ENCODE peak calls at places on chromosome 15, in eight cellular contexts. One of them, this sample, is unnamed. For H3K4me1, the result is how much of the 10 kb centered on the place peaks cover.

GRCh38 chr15:77568960-77569646 is 63.6 kb downstream of the LINGO1 start:
- DNase-seq in IMR-90: peak
- DNase-seq in Peyer's patch: no peak
- DNase-seq in left ventricle myocardium inferior: no peak
- DNase-seq in HepG2: peak
- DNase-seq in psoas muscle: no peak
- DNase-seq in small intestine: peak
- DNase-seq in GM23338: peak
- DNase-seq in this sample: peak

GRCh38 chr15:74307827-74308642 is 59.4 kb downstream of the CYP11A1 start:
- DNase-seq in left ventricle myocardium inferior: no peak
- DNase-seq in GM23338: peak
- DNase-seq in HepG2: peak
- DNase-seq in small intestine: peak
- DNase-seq in IMR-90: peak
- DNase-seq in psoas muscle: no peak
- DNase-seq in Peyer's patch: no peak
- DNase-seq in this sample: no peak

GRCh38 chr15:87154771-87155170 is 1075.1 kb downstream of the AGBL1 start:
- DNase-seq in left ventricle myocardium inferior: no peak
- DNase-seq in small intestine: no peak
- DNase-seq in IMR-90: peak
- DNase-seq in Peyer's patch: no peak
- DNase-seq in HepG2: no peak
- DNase-seq in psoas muscle: no peak
- DNase-seq in GM23338: no peak
- DNase-seq in this sample: no peak

GRCh38 chr15:78831229-78832207 is 20.3 kb upstream of the ADAMTS7 start:
- DNase-seq in GM23338: peak
- DNase-seq in Peyer's patch: no peak
- DNase-seq in left ventricle myocardium inferior: no peak
- DNase-seq in IMR-90: no peak
- DNase-seq in small intestine: no peak
- DNase-seq in psoas muscle: no peak
- DNase-seq in HepG2: no peak
- DNase-seq in this sample: peak

GRCh38 chr15:25183581-25184330 is 229.0 kb downstream of the SNRPN start:
- DNase-seq in Peyer's patch: peak
- DNase-seq in IMR-90: no peak
- DNase-seq in left ventricle myocardium inferior: peak
- DNase-seq in GM23338: no peak
- DNase-seq in small intestine: no peak
- DNase-seq in HepG2: no peak
- DNase-seq in psoas muscle: peak
- DNase-seq in this sample: peak

GRCh38 chr15:58473720-58474119 is 41.9 kb downstream of the LIPC start:
- DNase-seq in Peyer's patch: no peak
- DNase-seq in IMR-90: peak
- DNase-seq in psoas muscle: no peak
- DNase-seq in GM23338: no peak
- DNase-seq in small intestine: no peak
- DNase-seq in left ventricle myocardium inferior: no peak
- DNase-seq in HepG2: no peak
- DNase-seq in this sample: no peak

GRCh38 chr15:82540055-82540983 is at the start of gene RPS17:
- DNase-seq in HepG2: peak
- DNase-seq in psoas muscle: peak
- DNase-seq in Peyer's patch: peak
- DNase-seq in GM23338: peak
- DNase-seq in small intestine: peak
- DNase-seq in IMR-90: peak
- DNase-seq in left ventricle myocardium inferior: peak
- DNase-seq in this sample: peak

GRCh38 chr15:77032052-77032646 is 37.2 kb downstream of the PSTPIP1 start:
- DNase-seq in psoas muscle: peak
- DNase-seq in left ventricle myocardium inferior: no peak
- DNase-seq in GM23338: no peak
- DNase-seq in HepG2: peak
- DNase-seq in small intestine: no peak
- DNase-seq in Peyer's patch: peak
- DNase-seq in IMR-90: no peak
- DNase-seq in this sample: peak

GRCh38 chr15:51917493-51917892 is 54.1 kb downstream of the LEO1 start:
- DNase-seq in Peyer's patch: no peak
- DNase-seq in small intestine: peak
- DNase-seq in GM23338: peak
- DNase-seq in IMR-90: peak
- DNase-seq in left ventricle myocardium inferior: no peak
- DNase-seq in psoas muscle: no peak
- DNase-seq in HepG2: peak
- DNase-seq in this sample: no peak

GRCh38 chr15:36734366-36734765 is 154.9 kb downstream of the CDIN1 start:
- DNase-seq in GM23338: no peak
- DNase-seq in HepG2: no peak
- DNase-seq in small intestine: no peak
- DNase-seq in left ventricle myocardium inferior: no peak
- DNase-seq in psoas muscle: no peak
- DNase-seq in Peyer's patch: no peak
- DNase-seq in IMR-90: no peak
- DNase-seq in this sample: no peak

DNA sequence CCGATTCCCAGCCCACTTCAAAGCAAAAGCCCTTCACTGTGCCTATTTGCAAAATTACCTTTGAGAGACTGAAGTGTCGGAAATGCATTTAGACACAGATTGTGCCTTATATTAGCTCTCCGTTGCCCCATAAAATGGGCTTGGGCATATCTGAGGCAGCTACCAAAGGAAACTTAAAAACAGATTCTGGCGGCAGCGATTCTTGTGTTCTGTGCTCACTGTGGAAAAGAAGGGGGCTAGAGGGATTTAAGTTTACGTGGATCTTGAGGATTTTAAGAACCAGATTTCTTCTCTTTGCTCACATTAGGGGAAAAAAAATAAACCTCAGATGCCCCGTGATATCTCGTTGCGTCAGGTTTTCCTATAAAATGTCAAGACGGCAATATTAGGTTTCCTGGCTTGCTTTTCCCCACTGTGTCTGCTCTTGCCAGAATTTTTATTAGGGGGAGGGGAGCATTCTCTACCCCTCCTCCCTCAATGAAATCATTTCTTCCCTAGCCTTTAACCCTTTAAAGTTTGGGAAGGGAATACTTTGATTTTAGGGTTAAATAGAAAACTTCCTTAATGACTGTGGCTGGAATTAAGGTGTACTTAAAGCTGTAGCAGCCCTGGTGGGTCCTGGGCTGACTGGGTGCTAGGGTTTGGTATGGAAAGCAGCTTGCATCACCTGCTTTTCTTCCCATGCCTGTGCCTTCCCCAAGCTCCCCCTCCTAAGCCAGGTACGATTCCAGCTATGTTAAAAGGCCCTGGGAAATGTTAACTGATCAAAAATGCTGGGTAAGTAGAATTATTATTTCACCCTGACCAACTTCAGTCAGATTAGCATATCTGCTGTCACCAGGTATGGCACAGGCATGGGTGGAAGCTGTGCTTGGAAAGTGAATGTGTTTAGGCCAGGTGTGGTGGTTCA is 73.8 kb downstream of the SMAD3 start:
- DNase-seq in small intestine: no peak
- DNase-seq in GM23338: no peak
- DNase-seq in left ventricle myocardium inferior: no peak
- DNase-seq in HepG2: no peak
- DNase-seq in Peyer's patch: no peak
- DNase-seq in IMR-90: peak
- DNase-seq in psoas muscle: no peak
- DNase-seq in this sample: no peak
- H3K4me1 ChIP-seq in small intestine: under half
- H3K4me1 ChIP-seq in GM23338: under half
- H3K4me1 ChIP-seq in left ventricle myocardium inferior: half or more
- H3K4me1 ChIP-seq in HepG2: half or more
- H3K4me1 ChIP-seq in Peyer's patch: under half
- H3K4me1 ChIP-seq in IMR-90: half or more
- H3K4me1 ChIP-seq in psoas muscle: half or more
- H3K4me1 ChIP-seq in this sample: under half

GRCh38 chr15:81182031-81182745 is 14.5 kb upstream of the IL16 start:
- DNase-seq in small intestine: no peak
- DNase-seq in IMR-90: peak
- DNase-seq in GM23338: no peak
- DNase-seq in psoas muscle: no peak
- DNase-seq in HepG2: no peak
- DNase-seq in left ventricle myocardium inferior: no peak
- DNase-seq in Peyer's patch: no peak
- DNase-seq in this sample: no peak
- H3K4me3 ChIP-seq in small intestine: no peak
- H3K4me3 ChIP-seq in IMR-90: peak
- H3K4me3 ChIP-seq in GM23338: no peak
- H3K4me3 ChIP-seq in psoas muscle: peak
- H3K4me3 ChIP-seq in HepG2: no peak
- H3K4me3 ChIP-seq in left ventricle myocardium inferior: peak
- H3K4me3 ChIP-seq in Peyer's patch: no peak
- H3K4me3 ChIP-seq in this sample: no peak

GRCh38 chr15:68367226-68367625 is 64.7 kb downstream of the ITGA11 start:
- DNase-seq in Peyer's patch: no peak
- DNase-seq in HepG2: no peak
- DNase-seq in GM23338: no peak
- DNase-seq in psoas muscle: no peak
- DNase-seq in IMR-90: no peak
- DNase-seq in left ventricle myocardium inferior: no peak
- DNase-seq in small intestine: no peak
- DNase-seq in this sample: no peak

GRCh38 chr15:68366314-68366713 is 65.6 kb downstream of the ITGA11 start:
- DNase-seq in Peyer's patch: no peak
- DNase-seq in psoas muscle: no peak
- DNase-seq in IMR-90: no peak
- DNase-seq in left ventricle myocardium inferior: no peak
- DNase-seq in HepG2: no peak
- DNase-seq in GM23338: peak
- DNase-seq in small intestine: no peak
- DNase-seq in this sample: no peak

GRCh38 chr15:68369931-68370767 is 61.8 kb downstream of the ITGA11 start:
- DNase-seq in left ventricle myocardium inferior: no peak
- DNase-seq in small intestine: no peak
- DNase-seq in HepG2: no peak
- DNase-seq in psoas muscle: no peak
- DNase-seq in GM23338: no peak
- DNase-seq in Peyer's patch: no peak
- DNase-seq in IMR-90: no peak
- DNase-seq in this sample: no peak

GRCh38 chr15:68368731-68369435 is 63.1 kb downstream of the ITGA11 start:
- DNase-seq in HepG2: no peak
- DNase-seq in small intestine: no peak
- DNase-seq in IMR-90: peak
- DNase-seq in left ventricle myocardium inferior: no peak
- DNase-seq in psoas muscle: no peak
- DNase-seq in Peyer's patch: no peak
- DNase-seq in GM23338: no peak
- DNase-seq in this sample: no peak

GRCh38 chr15:68367992-68368391 is 64.0 kb downstream of the ITGA11 start:
- DNase-seq in GM23338: no peak
- DNase-seq in HepG2: no peak
- DNase-seq in IMR-90: no peak
- DNase-seq in Peyer's patch: no peak
- DNase-seq in psoas muscle: no peak
- DNase-seq in small intestine: no peak
- DNase-seq in left ventricle myocardium inferior: no peak
- DNase-seq in this sample: peak
- H3K27ac ChIP-seq in GM23338: no peak
- H3K27ac ChIP-seq in HepG2: no peak
- H3K27ac ChIP-seq in IMR-90: no peak
- H3K27ac ChIP-seq in Peyer's patch: no peak
- H3K27ac ChIP-seq in psoas muscle: peak
- H3K27ac ChIP-seq in small intestine: no peak
- H3K27ac ChIP-seq in left ventricle myocardium inferior: peak
- H3K27ac ChIP-seq in this sample: no peak

DNA sequence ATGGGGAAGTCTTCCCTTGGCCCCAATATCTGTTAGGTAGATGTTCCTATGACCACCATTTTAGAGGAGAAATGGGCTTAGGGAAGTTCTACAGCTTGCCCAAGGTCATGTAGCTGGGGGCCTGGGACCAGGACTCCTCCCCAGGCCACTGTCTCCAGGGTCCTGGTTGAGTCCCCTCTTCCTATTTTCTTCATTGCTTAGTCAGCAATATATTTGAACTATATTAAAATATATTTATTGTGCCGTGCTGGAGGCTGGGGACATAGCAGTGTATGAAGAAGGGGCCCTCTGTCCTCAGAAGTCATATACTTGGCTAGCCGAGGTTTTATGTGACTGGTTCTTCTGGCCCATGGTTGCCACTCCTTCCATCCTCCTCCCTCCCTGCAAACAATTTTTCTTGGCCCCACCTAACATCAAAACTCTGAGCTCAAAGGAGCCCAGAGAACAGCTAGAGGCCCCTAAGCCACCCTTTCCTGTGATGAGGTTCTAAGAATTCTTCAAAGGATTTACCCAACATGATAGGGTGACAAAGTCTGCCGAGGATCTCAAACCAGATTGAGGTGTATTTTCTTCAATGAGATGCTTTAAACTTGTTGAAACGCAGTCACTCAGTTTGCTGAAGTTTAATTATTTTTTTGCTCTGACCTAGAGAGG is 121.2 kb upstream of the RASGRP1 start:
- DNase-seq in Peyer's patch: no peak
- DNase-seq in left ventricle myocardium inferior: no peak
- DNase-seq in small intestine: no peak
- DNase-seq in IMR-90: no peak
- DNase-seq in GM23338: no peak
- DNase-seq in HepG2: no peak
- DNase-seq in psoas muscle: no peak
- DNase-seq in this sample: no peak
- H3K4me1 ChIP-seq in Peyer's patch: under half
- H3K4me1 ChIP-seq in left ventricle myocardium inferior: under half
- H3K4me1 ChIP-seq in small intestine: under half
- H3K4me1 ChIP-seq in IMR-90: under half
- H3K4me1 ChIP-seq in GM23338: under half
- H3K4me1 ChIP-seq in HepG2: under half
- H3K4me1 ChIP-seq in psoas muscle: under half
- H3K4me1 ChIP-seq in this sample: under half

GRCh38 chr15:43516185-43516584 is 1.2 kb upstream of the MAP1A start:
- DNase-seq in GM23338: no peak
- DNase-seq in small intestine: no peak
- DNase-seq in IMR-90: no peak
- DNase-seq in Peyer's patch: no peak
- DNase-seq in psoas muscle: peak
- DNase-seq in HepG2: no peak
- DNase-seq in left ventricle myocardium inferior: peak
- DNase-seq in this sample: no peak
- H3K4me3 ChIP-seq in GM23338: peak
- H3K4me3 ChIP-seq in small intestine: no peak
- H3K4me3 ChIP-seq in IMR-90: peak
- H3K4me3 ChIP-seq in Peyer's patch: no peak
- H3K4me3 ChIP-seq in psoas muscle: no peak
- H3K4me3 ChIP-seq in HepG2: no peak
- H3K4me3 ChIP-seq in left ventricle myocardium inferior: peak
- H3K4me3 ChIP-seq in this sample: no peak